ENCODE peak calls at places on chromosomes 12 and 14, in nine cellular contexts. N is cardiac fibroblast, Z is GM04504, S is activated B cell treated with CpG ODN at 0.5 μM for 24 hours, E is astrocyte, P is endodermal cell, I is tibial artery, O is body of pancreas, R is AG04449. F is an unnamed sample.

GRCh38 chr14:55599250-55599879 is 19.4 kb downstream of the KTN1 start:
- DNase-seq in N (peak), Z (no peak), S (no peak), E (no peak), P (no peak), I (peak), O (peak), R (no peak), F (no peak)

GRCh38 chr12:122825773-122826724 is 9.2 kb upstream of the HIP1R start:
- DNase-seq in N (no peak), Z (no peak), S (no peak), E (no peak), P (no peak), I (peak), O (peak), R (no peak), F (no peak)

GRCh38 chr14:75469606-75470237 is 41.9 kb downstream of the JDP2 start:
- DNase-seq in N (no peak), Z (no peak), S (no peak), E (no peak), P (no peak), I (peak), O (peak), R (no peak), F (no peak)

GRCh38 chr14:105059035-105059916 is 6.0 kb downstream of the GPR132 start:
- DNase-seq in N (no peak), Z (no peak), S (no peak), E (no peak), P (peak), I (no peak), O (no peak), R (no peak), F (peak)

GRCh38 chr12:128867466-128867865 is 14.2 kb downstream of the GLT1D1 start:
- DNase-seq in N (no peak), Z (no peak), S (no peak), E (no peak), P (no peak), I (no peak), O (no peak), R (no peak), F (no peak)

GRCh38 chr12:61554268-61555008 is 705.8 kb upstream of the USP15 start:
- DNase-seq in N (no peak), Z (no peak), S (no peak), E (no peak), P (no peak), I (no peak), O (no peak), R (no peak), F (no peak)

GRCh38 chr12:52949413-52950331 is 754 bp downstream of the KRT18 start:
- DNase-seq in N (peak), Z (peak), S (no peak), E (peak), P (peak), I (no peak), O (peak), R (no peak), F (peak)

GRCh38 chr14:53608369-53608768 is 348.3 kb downstream of the BMP4 start:
- DNase-seq in N (peak), Z (no peak), S (no peak), E (no peak), P (no peak), I (no peak), O (no peak), R (no peak), F (peak)

GRCh38 chr12:110505332-110505731 is 3.2 kb downstream of the RAD9B start:
- DNase-seq in N (no peak), Z (no peak), S (no peak), E (no peak), P (no peak), I (no peak), O (no peak), R (no peak), F (no peak)

GRCh38 chr14:33836203-33836894 is 114.5 kb downstream of the EGLN3 start:
- DNase-seq in N (no peak), Z (no peak), S (no peak), E (no peak), P (no peak), I (no peak), O (no peak), R (no peak), F (no peak)

GRCh38 chr12:1054103-1054838 is 63.2 kb downstream of the ERC1 start:
- DNase-seq in N (no peak), Z (no peak), S (no peak), E (no peak), P (peak), I (no peak), O (no peak), R (no peak), F (peak)

GRCh38 chr12:131282292-131283080 is 328.8 kb downstream of the ADGRD1 start:
- DNase-seq in N (no peak), Z (no peak), S (no peak), E (no peak), P (no peak), I (peak), O (peak), R (no peak), F (no peak)

GRCh38 chr14:60220917-60221316 is 28.1 kb upstream of the PPM1A start:
- DNase-seq in N (no peak), Z (no peak), S (no peak), E (no peak), P (peak), I (no peak), O (no peak), R (no peak), F (no peak)

GRCh38 chr14:101478796-101479410 is 82.4 kb upstream of the DIO3 start:
- DNase-seq in N (no peak), Z (no peak), S (no peak), E (no peak), P (peak), I (peak), O (peak), R (no peak), F (peak)

GRCh38 chr12:9349888-9350885 is 142.0 kb upstream of the PZP start:
- DNase-seq in N (no peak), Z (no peak), S (no peak), E (peak), P (peak), I (no peak), O (no peak), R (no peak), F (no peak)

GRCh38 chr12:30462249-30462648 is 233.4 kb downstream of the IPO8 start:
- DNase-seq in N (no peak), Z (no peak), S (no peak), E (no peak), P (peak), I (no peak), O (no peak), R (no peak), F (no peak)

GRCh38 chr14:105399441-105399775 is 1.1 kb downstream of the TEX22 start:
- DNase-seq in N (no peak), Z (no peak), S (no peak), E (no peak), P (no peak), I (no peak), O (no peak), R (no peak), F (no peak)

GRCh38 chr12:32698285-32698684 is 19.2 kb downstream of the DNM1L start:
- DNase-seq in N (no peak), Z (no peak), S (no peak), E (no peak), P (no peak), I (no peak), O (no peak), R (no peak), F (no peak)

GRCh38 chr12:122835693-122836026 is 403 bp downstream of the HIP1R start:
- DNase-seq in N (no peak), Z (no peak), S (peak), E (no peak), P (no peak), I (no peak), O (peak), R (no peak), F (peak)

GRCh38 chr12:108099778-108100177 is 29.3 kb upstream of the WSCD2 start:
- DNase-seq in N (no peak), Z (no peak), S (no peak), E (no peak), P (no peak), I (no peak), O (no peak), R (no peak), F (no peak)

GRCh38 chr12:94326727-94327126 is 132.9 kb downstream of the CEP83 start:
- DNase-seq in N (peak), Z (peak), S (no peak), E (peak), P (no peak), I (no peak), O (no peak), R (peak), F (peak)

GRCh38 chr14:78455896-78456435 is 285.8 kb downstream of the NRXN3 start:
- DNase-seq in N (no peak), Z (no peak), S (no peak), E (no peak), P (no peak), I (no peak), O (no peak), R (no peak), F (no peak)

GRCh38 chr14:90705052-90705392 is 111.2 kb downstream of the TTC7B start:
- DNase-seq in N (no peak), Z (no peak), S (no peak), E (no peak), P (no peak), I (no peak), O (no peak), R (no peak), F (no peak)

GRCh38 chr12:60100150-60100549 is 504.3 kb downstream of the SLC16A7 start:
- DNase-seq in N (peak), Z (no peak), S (no peak), E (no peak), P (no peak), I (no peak), O (no peak), R (peak), F (no peak)

GRCh38 chr12:127191124-127191523 is 1075.8 kb upstream of the TMEM132C start:
- DNase-seq in N (peak), Z (peak), S (no peak), E (peak), P (no peak), I (no peak), O (no peak), R (peak), F (no peak)

GRCh38 chr12:48924617-48925217 is 575 bp downstream of the FKBP11 start:
- DNase-seq in N (peak), Z (no peak), S (peak), E (peak), P (peak), I (no peak), O (peak), R (no peak), F (peak)

GRCh38 chr14:100899841-100900771 is 3.4 kb downstream of the RTL1 start:
- DNase-seq in N (no peak), Z (no peak), S (no peak), E (no peak), P (peak), I (peak), O (no peak), R (no peak), F (peak)

GRCh38 chr12:57008113-57008687 is 1.9 kb upstream of the ZBTB39 start:
- DNase-seq in N (peak), Z (peak), S (no peak), E (peak), P (no peak), I (no peak), O (no peak), R (no peak), F (no peak)

GRCh38 chr12:5535531-5535930 is 103.6 kb downstream of the NTF3 start:
- DNase-seq in N (no peak), Z (no peak), S (no peak), E (no peak), P (peak), I (no peak), O (no peak), R (peak), F (no peak)

GRCh38 chr12:131441638-131442336 is 269.1 kb upstream of the SFSWAP start:
- DNase-seq in N (no peak), Z (no peak), S (no peak), E (no peak), P (no peak), I (no peak), O (no peak), R (no peak), F (peak)

GRCh38 chr12:47021298-47021697 is 58.1 kb upstream of the PCED1B start:
- DNase-seq in N (peak), Z (peak), S (no peak), E (peak), P (no peak), I (no peak), O (no peak), R (peak), F (no peak)

GRCh38 chr12:118377891-118378470 is 1.6 kb downstream of the SUDS3 start:
- DNase-seq in N (peak), Z (no peak), S (peak), E (peak), P (peak), I (peak), O (peak), R (no peak), F (peak)

GRCh38 chr14:53929871-53930685 is 26.5 kb downstream of the BMP4 start:
- DNase-seq in N (no peak), Z (no peak), S (no peak), E (no peak), P (peak), I (no peak), O (peak), R (no peak), F (peak)

F was measured in islet precursor cell.